ENCODE peak calls at places on chromosomes 1 and 21, in nine cellular contexts. Q is ovary, I is fibroblast of lung, F is upper lobe of right lung, B is endodermal cell, W is GM23338, R is A549, T is heart left ventricle, Y is tibial artery. C is an unnamed sample. For H3K4me1, the result is how much of the 10 kb centered on the place peaks cover.

GRCh38 chr21:34882719-34883131 is 166.4 kb downstream of the RUNX1 start:
- DNase-seq in T (no peak), Y (no peak), F (no peak), B (no peak), Q (no peak), W (no peak), I (no peak), R (no peak), C (no peak)

GRCh38 chr1:204224655-204225054 is 10.9 kb upstream of the GOLT1A start:
- DNase-seq in R (no peak), Y (no peak), I (no peak), W (no peak), F (no peak), Q (no peak), B (no peak), T (no peak), C (no peak)

GRCh38 chr1:184622136-184622823 is 132.4 kb downstream of the EDEM3 start:
- DNase-seq in Y (peak), Q (peak), R (no peak), B (no peak), T (peak), F (no peak), W (no peak), I (peak), C (peak)

GRCh38 chr1:66335859-66336640 is 197.9 kb upstream of the SGIP1 start:
- DNase-seq in T (peak), B (peak), R (no peak), F (peak), Q (no peak), I (no peak), W (peak), Y (peak), C (no peak)

GRCh38 chr1:32465541-32466002 is 700 bp downstream of the ZBTB8B start:
- DNase-seq in F (no peak), R (no peak), W (peak), Q (no peak), T (no peak), Y (peak), I (no peak), B (no peak), C (no peak)

GRCh38 chr1:221230605-221231004 is 351.4 kb downstream of the HLX start:
- DNase-seq in F (no peak), W (no peak), T (peak), Q (no peak), R (no peak), Y (no peak), I (peak), B (no peak), C (no peak)

GRCh38 chr1:212013672-212014071 is 21.7 kb downstream of the INTS7 start:
- DNase-seq in B (no peak), F (no peak), T (no peak), Q (no peak), R (no peak), I (no peak), W (no peak), Y (no peak), C (no peak)

GRCh38 chr1:67130673-67131072 is 4.1 kb downstream of the C1orf141 start:
- DNase-seq in I (no peak), Y (no peak), R (no peak), T (no peak), W (no peak), F (no peak), Q (no peak), B (no peak), C (no peak)

GRCh38 chr21:37220433-37220980 is 46.6 kb downstream of the VPS26C start:
- DNase-seq in W (peak), B (no peak), F (peak), I (peak), Q (peak), T (no peak), Y (no peak), R (peak), C (no peak)

GRCh38 chr1:220327106-220327505 is 54.9 kb upstream of the RAB3GAP2 start:
- DNase-seq in B (no peak), I (no peak), W (no peak), Y (no peak), T (no peak), R (no peak), F (no peak), Q (no peak), C (no peak)

GRCh38 chr1:65422241-65423203 is 2.1 kb downstream of the LEPR start:
- DNase-seq in Y (no peak), B (no peak), I (peak), W (no peak), R (no peak), F (no peak), T (no peak), Q (no peak), C (no peak)

GRCh38 chr1:157992031-157992568 is 1.3 kb upstream of the KIRREL1 start:
- DNase-seq in W (peak), T (peak), F (peak), B (peak), R (peak), I (peak), Q (peak), Y (peak), C (no peak)

GRCh38 chr1:89755593-89755992 is 65.2 kb upstream of the LRRC8D start:
- DNase-seq in Y (no peak), W (no peak), B (no peak), I (no peak), F (no peak), T (no peak), R (no peak), Q (no peak), C (no peak)

DNA sequence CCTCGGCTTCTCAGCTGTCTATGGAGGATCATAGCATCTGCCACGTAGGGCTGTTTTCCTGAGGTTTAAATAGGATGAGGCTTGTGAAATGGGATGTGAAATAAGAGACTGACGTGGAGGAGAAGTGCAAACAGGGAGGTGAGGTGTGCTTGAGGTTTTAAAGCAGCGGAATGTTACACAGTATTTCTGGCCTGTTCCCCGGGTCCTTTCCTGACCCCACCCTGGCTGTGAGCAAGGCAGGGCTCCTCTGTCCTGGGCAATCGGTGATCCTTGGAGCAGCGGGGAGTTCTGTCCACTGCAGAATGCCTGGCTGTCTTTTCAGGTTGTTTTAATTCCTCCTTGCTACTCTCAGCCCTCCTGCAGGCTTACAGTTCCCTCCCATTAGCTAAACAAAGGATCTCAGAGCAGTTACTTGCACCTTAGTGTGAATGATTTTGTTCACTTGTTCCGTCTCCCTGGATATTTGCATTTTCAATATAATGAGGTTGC is 38.5 kb downstream of the LHX4 start:
- DNase-seq in F (no peak), R (no peak), I (no peak), Q (no peak), B (peak), W (peak), T (no peak), Y (no peak), C (no peak)
- H3K4me1 ChIP-seq in F (under half), R (under half), I (under half), Q (under half), B (under half), W (under half), T (under half), Y (under half), C (under half)

DNA sequence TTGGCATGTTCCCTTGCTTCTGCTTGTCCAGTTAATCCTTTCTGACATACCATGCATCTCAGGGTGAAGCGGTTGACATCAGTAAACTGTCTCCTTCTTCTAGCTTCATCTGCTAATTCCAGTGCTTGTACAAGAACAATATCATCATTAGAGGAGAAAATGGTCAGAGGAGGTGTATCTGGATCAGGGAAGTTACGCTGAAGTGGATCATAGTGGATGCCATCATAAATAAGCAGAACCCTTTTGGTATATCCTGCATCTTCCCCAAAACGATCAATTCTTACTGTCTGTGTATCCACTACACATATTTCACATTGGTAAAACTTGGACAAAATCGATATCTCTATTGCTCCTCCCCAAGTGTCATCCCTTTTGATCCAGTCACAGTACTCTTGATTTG is 2.0 kb downstream of the YOD1 start:
- DNase-seq in T (no peak), R (no peak), I (no peak), Y (no peak), B (no peak), W (no peak), F (no peak), Q (no peak), C (no peak)
- H3K4me1 ChIP-seq in T (under half), R (half or more), I (under half), Y (under half), B (under half), W (under half), F (under half), Q (under half), C (under half)

GRCh38 chr1:19646771-19647319 is 2.7 kb downstream of the NBL1 start:
- DNase-seq in Q (no peak), B (no peak), T (no peak), I (no peak), F (no peak), Y (no peak), R (no peak), W (no peak), C (no peak)

GRCh38 chr1:19647643-19648042 is 3.5 kb downstream of the NBL1 start:
- DNase-seq in R (no peak), Y (no peak), W (no peak), Q (peak), I (no peak), B (no peak), T (no peak), F (no peak), C (no peak)

GRCh38 chr1:19645544-19646252 is 1.6 kb downstream of the NBL1 start:
- DNase-seq in R (no peak), F (peak), I (peak), T (no peak), B (peak), Y (no peak), Q (no peak), W (no peak), C (no peak)

GRCh38 chr1:19644761-19645543 is 841 bp downstream of the NBL1 start:
- DNase-seq in T (peak), Q (peak), B (peak), W (peak), I (no peak), Y (no peak), R (no peak), F (no peak), C (no peak)

DNA sequence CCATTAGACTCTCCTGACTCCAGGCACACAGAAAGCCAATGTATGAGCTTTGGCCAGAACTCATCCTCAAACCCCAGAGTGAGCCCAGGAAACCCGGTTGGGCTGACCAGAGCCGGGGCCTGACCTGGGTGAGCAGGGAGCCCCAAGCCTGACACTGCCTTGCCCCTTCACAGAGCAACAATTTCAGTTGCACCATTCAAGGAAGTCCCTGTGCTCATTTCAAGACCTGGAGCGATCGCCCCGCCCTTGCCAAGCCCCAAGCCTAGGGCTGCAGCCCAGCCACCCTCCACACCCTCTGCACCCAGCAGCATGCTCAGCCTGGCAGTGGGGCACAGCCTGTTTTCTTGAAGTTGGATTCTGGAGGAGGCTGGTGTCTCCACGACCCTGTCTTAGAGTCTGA is 2.3 kb downstream of the NBL1 start:
- DNase-seq in B (no peak), R (no peak), Y (no peak), F (no peak), T (no peak), Q (no peak), W (no peak), I (no peak), C (no peak)
- H3K4me1 ChIP-seq in B (under half), R (under half), Y (half or more), F (under half), T (under half), Q (under half), W (under half), I (under half), C (under half)

GRCh38 chr1:232655041-232655745 is 25.3 kb upstream of the SIPA1L2 start:
- DNase-seq in F (no peak), W (no peak), R (no peak), T (no peak), I (no peak), Y (no peak), B (no peak), Q (no peak), C (no peak)

GRCh38 chr1:232655746-232656085 is 25.8 kb upstream of the SIPA1L2 start:
- DNase-seq in R (no peak), Y (no peak), I (no peak), W (no peak), T (no peak), B (no peak), F (no peak), Q (no peak), C (no peak)

GRCh38 chr1:232648316-232648715 is 18.4 kb upstream of the SIPA1L2 start:
- DNase-seq in Q (no peak), W (no peak), T (no peak), F (no peak), Y (no peak), I (no peak), B (no peak), R (no peak), C (no peak)

GRCh38 chr1:232650433-232650832 is 20.5 kb upstream of the SIPA1L2 start:
- DNase-seq in I (no peak), Y (no peak), W (no peak), R (no peak), F (no peak), T (no peak), B (no peak), Q (no peak), C (no peak)
- H3K4me1 ChIP-seq in I (under half), Y (under half), W (under half), R (under half), F (under half), T (under half), B (under half), Q (under half), C (under half)

GRCh38 chr1:241775021-241775420 is 73.0 kb upstream of the EXO1 start:
- DNase-seq in F (no peak), R (no peak), B (no peak), I (no peak), Y (no peak), W (no peak), Q (no peak), T (no peak), C (no peak)
- H3K4me1 ChIP-seq in F (under half), R (under half), B (under half), I (under half), Y (under half), W (under half), Q (under half), T (under half), C (under half)

DNA sequence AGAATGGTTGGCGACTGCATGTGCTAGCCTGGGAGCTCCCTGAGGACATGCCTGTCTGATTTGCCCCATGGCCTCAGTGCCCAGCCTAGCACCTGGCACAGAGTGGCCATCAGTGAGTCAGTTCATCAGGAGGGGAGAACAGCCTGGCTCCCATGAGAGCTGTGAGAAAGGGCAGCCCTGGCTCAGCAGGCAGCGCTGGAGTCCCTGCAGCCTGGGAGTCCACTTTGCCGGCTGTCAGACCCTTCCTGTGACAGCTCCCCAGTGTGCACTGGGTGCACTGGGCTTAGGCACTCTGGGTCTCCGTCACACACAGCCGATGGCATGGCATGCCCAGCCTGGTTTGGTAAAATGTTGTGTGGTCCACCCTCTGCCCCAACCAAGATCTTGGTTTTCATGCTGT is 28.7 kb downstream of the LDLRAP1 start:
- DNase-seq in W (no peak), T (no peak), F (peak), R (no peak), Q (no peak), B (no peak), Y (no peak), I (no peak), C (peak)
- H3K4me1 ChIP-seq in W (under half), T (under half), F (under half), R (under half), Q (under half), B (under half), Y (under half), I (under half), C (under half)

GRCh38 chr1:151819227-151819835 is 12.3 kb downstream of the RORC start:
- DNase-seq in Q (no peak), W (no peak), F (peak), R (no peak), Y (no peak), B (no peak), T (no peak), I (no peak), C (no peak)

GRCh38 chr1:151820940-151821339 is 10.7 kb downstream of the RORC start:
- DNase-seq in T (no peak), Y (no peak), I (no peak), F (peak), W (no peak), Q (no peak), B (no peak), R (no peak), C (peak)

GRCh38 chr1:151822404-151822803 is 9.2 kb downstream of the RORC start:
- DNase-seq in I (no peak), W (no peak), B (no peak), Q (no peak), R (no peak), Y (no peak), T (no peak), F (no peak), C (no peak)

GRCh38 chr1:151816964-151817730 is 11.9 kb upstream of the LINGO4 start:
- DNase-seq in I (no peak), R (no peak), Y (no peak), Q (no peak), B (no peak), F (no peak), W (no peak), T (no peak), C (peak)

GRCh38 chr1:151819951-151820623 is 11.5 kb downstream of the RORC start:
- DNase-seq in B (no peak), R (no peak), W (no peak), I (no peak), Q (no peak), T (no peak), F (peak), Y (no peak), C (no peak)
- H3K4me1 ChIP-seq in B (under half), R (under half), W (under half), I (under half), Q (under half), T (under half), F (under half), Y (under half), C (under half)

GRCh38 chr1:47337350-47337749 is 3.8 kb downstream of the CMPK1 start:
- DNase-seq in R (no peak), B (no peak), Q (no peak), I (no peak), Y (no peak), T (no peak), W (no peak), F (peak), C (no peak)
- H3K4me1 ChIP-seq in R (under half), B (under half), Q (under half), I (under half), Y (under half), T (under half), W (under half), F (under half), C (under half)

DNA sequence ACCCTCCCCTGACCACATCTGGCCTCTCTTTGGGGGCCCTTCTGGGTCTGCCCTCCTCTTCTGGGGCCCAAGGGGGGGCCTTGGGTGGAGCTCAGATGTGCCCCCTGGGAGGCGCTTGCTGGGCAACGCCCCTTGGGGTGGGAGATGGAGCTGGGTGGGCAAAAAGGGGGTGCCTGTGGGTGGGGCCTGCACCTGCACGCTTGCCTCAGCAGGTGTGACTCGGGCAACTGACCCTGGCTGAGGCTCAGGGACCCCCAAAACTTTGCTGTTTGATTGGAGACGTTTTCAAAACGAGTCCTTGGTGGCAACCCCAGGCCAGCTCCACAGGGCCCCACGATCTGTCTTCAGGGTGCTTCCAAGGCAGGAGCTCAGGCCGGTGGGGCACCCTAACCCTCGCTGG is 105.3 kb downstream of the SIK1 start:
- DNase-seq in I (no peak), Q (no peak), T (no peak), F (no peak), W (no peak), B (no peak), R (no peak), Y (no peak), C (no peak)
- H3K4me1 ChIP-seq in I (under half), Q (under half), T (under half), F (under half), W (under half), B (under half), R (under half), Y (under half), C (under half)